ENCODE peak calls at places on chromosomes 3 and 15, in ten cellular contexts. J, F, U, Q, G, A, L, I, C and R are unnamed samples. For H3K4me1, the result is how much of the 10 kb centered on the place peaks cover.

GRCh38 chr3:183038764-183039163 is 58.4 kb upstream of the DCUN1D1 start:
- DNase-seq in J (no peak), A (no peak), U (no peak), I (no peak), F (no peak), L (no peak), C (no peak), G (no peak), Q (no peak), R (no peak)

GRCh38 chr15:82832601-82833209 is 23.3 kb downstream of the WHAMM start:
- DNase-seq in C (peak), I (no peak), G (peak), A (peak), Q (no peak), U (peak), F (peak), J (no peak), L (peak), R (peak)

GRCh38 chr3:193897288-193897687 is 238.7 kb upstream of the HES1 start:
- DNase-seq in U (no peak), A (no peak), J (no peak), C (no peak), Q (no peak), F (no peak), L (no peak), G (no peak), I (no peak), R (no peak)

GRCh38 chr3:60125686-60126085 is 1075.9 kb upstream of the CFAP20DC start:
- DNase-seq in C (no peak), J (no peak), Q (no peak), F (no peak), G (no peak), L (no peak), U (no peak), I (no peak), A (no peak), R (no peak)

GRCh38 chr15:83435782-83436181 is 11.4 kb upstream of the SH3GL3 start:
- DNase-seq in U (peak), F (no peak), G (no peak), C (no peak), I (no peak), L (no peak), Q (no peak), A (no peak), J (no peak), R (peak)

GRCh38 chr15:36960179-36960946 is 140.0 kb downstream of the MEIS2 start:
- DNase-seq in C (peak), F (no peak), G (no peak), J (no peak), A (no peak), Q (no peak), I (no peak), U (no peak), L (no peak), R (no peak)

GRCh38 chr15:66212471-66212870 is 41.1 kb downstream of the MEGF11 start:
- DNase-seq in F (no peak), J (no peak), I (no peak), Q (peak), G (no peak), L (no peak), U (no peak), C (no peak), A (no peak), R (no peak)

GRCh38 chr15:98953000-98953776 is 54.4 kb downstream of the PGPEP1L start:
- DNase-seq in F (peak), A (no peak), L (no peak), J (peak), Q (no peak), U (no peak), G (peak), C (no peak), I (no peak), R (no peak)

GRCh38 chr3:11005686-11006256 is 13.2 kb downstream of the SLC6A1 start:
- DNase-seq in U (peak), A (peak), F (peak), C (no peak), J (no peak), L (no peak), I (no peak), Q (no peak), G (no peak), R (no peak)

GRCh38 chr15:88433046-88433685 is 34.0 kb downstream of the MRPL46 start:
- DNase-seq in A (no peak), Q (no peak), U (no peak), G (no peak), L (no peak), J (no peak), F (no peak), C (no peak), I (no peak), R (no peak)

GRCh38 chr3:195170521-195170920 is 100.4 kb downstream of the XXYLT1 start:
- DNase-seq in C (no peak), Q (no peak), I (no peak), L (no peak), G (no peak), A (no peak), U (no peak), F (no peak), J (no peak), R (no peak)

GRCh38 chr3:118628704-118629341 is 405.8 kb downstream of the IGSF11 start:
- DNase-seq in Q (peak), L (peak), U (peak), A (peak), J (peak), G (no peak), F (peak), C (peak), I (peak), R (peak)

GRCh38 chr3:197003461-197004385 is 25.9 kb downstream of the MELTF start:
- DNase-seq in C (no peak), G (no peak), L (no peak), Q (no peak), U (no peak), F (no peak), A (no peak), I (peak), J (peak), R (peak)

GRCh38 chr3:144237351-144237750 is 265.7 kb downstream of the DIPK2A start:
- DNase-seq in U (no peak), G (no peak), I (no peak), Q (no peak), J (no peak), F (no peak), A (no peak), L (no peak), C (no peak), R (no peak)

GRCh38 chr3:123764642-123765041 is 119.5 kb downstream of the MYLK start:
- DNase-seq in C (no peak), U (no peak), I (no peak), F (no peak), G (no peak), J (no peak), L (no peak), A (no peak), Q (no peak), R (no peak)

GRCh38 chr15:73081321-73081958 is 29.2 kb downstream of the NEO1 start:
- DNase-seq in Q (peak), J (peak), L (peak), A (peak), I (peak), C (peak), F (peak), U (peak), G (peak), R (peak)

GRCh38 chr3:61903931-61904657 is 342.7 kb downstream of the PTPRG start:
- DNase-seq in J (no peak), L (peak), A (peak), U (peak), Q (no peak), G (no peak), F (peak), I (no peak), C (peak), R (no peak)

GRCh38 chr3:142894493-142894892 is 5.6 kb upstream of the PCOLCE2 start:
- DNase-seq in F (no peak), Q (peak), C (no peak), G (peak), J (no peak), L (no peak), I (no peak), U (no peak), A (no peak), R (no peak)

GRCh38 chr3:177860236-177860635 is 663.0 kb upstream of the TBL1XR1 start:
- DNase-seq in I (no peak), L (no peak), A (no peak), Q (no peak), J (no peak), F (no peak), U (no peak), C (no peak), G (no peak), R (no peak)

GRCh38 chr15:47184003-47184404 is 533.3 kb upstream of the SEMA6D start:
- DNase-seq in F (no peak), L (no peak), Q (peak), J (peak), U (peak), A (peak), C (peak), I (peak), G (no peak), R (no peak)

GRCh38 chr15:69983696-69984265 is 113.9 kb downstream of the TLE3 start:
- DNase-seq in U (peak), Q (no peak), A (peak), C (no peak), F (no peak), J (no peak), I (no peak), L (peak), G (peak), R (peak)

GRCh38 chr15:90560229-90560771 is 30.6 kb downstream of the CRTC3 start:
- DNase-seq in C (peak), F (peak), A (peak), G (no peak), Q (peak), I (no peak), L (peak), J (no peak), U (peak), R (no peak)

GRCh38 chr3:142315083-142315482 is 89.7 kb upstream of the GK5 start:
- DNase-seq in I (no peak), L (peak), A (peak), G (no peak), F (peak), C (peak), U (peak), J (peak), Q (no peak), R (peak)

GRCh38 chr15:101723161-101723873 is 956 bp downstream of the TARS3 start:
- DNase-seq in C (peak), F (peak), Q (peak), I (no peak), U (peak), G (no peak), A (no peak), J (no peak), L (peak), R (peak)

GRCh38 chr3:155080692-155081091 is 573 bp downstream of the MME start:
- DNase-seq in U (peak), A (no peak), L (no peak), G (no peak), C (peak), I (no peak), Q (no peak), J (no peak), F (no peak), R (no peak)

GRCh38 chr15:52288051-52288942 is 7.3 kb downstream of the MYO5C start:
- DNase-seq in L (peak), J (peak), I (no peak), A (peak), G (peak), Q (no peak), C (peak), F (peak), U (no peak), R (peak)

GRCh38 chr15:32730677-32731654 is 13.2 kb downstream of the GREM1 start:
- DNase-seq in G (no peak), F (no peak), L (no peak), Q (no peak), C (peak), A (peak), J (peak), U (peak), I (peak), R (peak)

GRCh38 chr15:33960160-33960559 is 8.1 kb upstream of the CHRM5 start:
- DNase-seq in F (no peak), L (no peak), J (no peak), I (no peak), G (no peak), U (no peak), A (no peak), Q (no peak), C (no peak), R (no peak)

GRCh38 chr3:47517937-47518336 is 4.4 kb upstream of the ELP6 start:
- DNase-seq in L (no peak), I (no peak), U (no peak), Q (no peak), F (no peak), A (no peak), J (no peak), G (no peak), C (no peak), R (no peak)

GRCh38 chr3:188687389-188687788 is 484.4 kb upstream of the TPRG1 start:
- DNase-seq in U (peak), I (no peak), L (peak), A (peak), Q (no peak), F (peak), G (peak), J (peak), C (peak), R (peak)

GRCh38 chr3:14768881-14769280 is 49.9 kb upstream of the FGD5 start:
- DNase-seq in I (no peak), J (no peak), G (no peak), C (no peak), U (no peak), F (no peak), Q (no peak), A (no peak), L (no peak), R (no peak)
- H3K4me2 ChIP-seq in I (no peak), J (no peak), G (no peak), C (no peak), U (no peak), F (no peak), Q (no peak), A (no peak), L (no peak), R (no peak)

DNA sequence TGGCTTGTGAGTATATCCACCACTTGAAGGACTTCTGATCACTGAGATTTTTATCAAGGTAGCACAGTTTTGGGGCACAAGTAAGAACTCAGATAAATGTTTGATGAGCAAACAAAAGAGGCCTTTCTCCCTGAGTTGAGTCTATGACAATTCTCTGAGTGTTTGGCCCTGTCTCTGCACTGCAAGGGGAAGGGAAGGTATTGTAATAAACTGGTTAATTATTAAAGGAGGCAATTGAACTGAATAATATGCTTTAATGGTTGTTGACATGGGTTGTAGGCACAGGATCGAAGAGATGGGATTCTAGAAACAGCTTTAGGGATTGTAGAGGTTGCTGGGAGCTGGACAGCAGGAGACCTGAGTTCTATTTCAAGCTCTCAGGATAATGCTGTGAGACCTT is 95.0 kb upstream of the MRPL3 start:
- DNase-seq in L (no peak), J (no peak), G (no peak), A (no peak), I (no peak), Q (no peak), C (no peak), F (no peak), U (no peak), R (no peak)
- H3K27ac ChIP-seq in L (no peak), J (no peak), G (no peak), A (no peak), I (no peak), Q (no peak), C (no peak), F (no peak), U (no peak), R (no peak)

DNA sequence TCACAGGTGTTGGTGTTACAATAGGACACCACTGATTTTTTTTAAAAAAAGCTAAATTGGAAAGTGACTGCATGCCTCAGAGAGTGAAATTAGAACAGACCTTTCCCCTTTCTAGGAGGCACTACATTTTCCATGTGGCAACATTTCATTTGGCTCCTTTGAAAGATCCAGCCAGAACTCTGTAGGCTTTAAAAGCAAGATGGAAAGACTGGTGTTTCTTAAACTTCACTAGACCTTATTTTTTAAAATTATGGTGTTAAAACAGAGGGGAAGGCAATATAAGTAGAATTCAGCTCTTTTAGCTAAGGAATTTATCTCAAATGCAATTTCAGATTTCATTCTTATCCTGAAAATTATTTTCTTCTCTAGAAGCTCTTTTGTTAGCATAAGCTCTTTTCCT is 317.6 kb upstream of the TGFBR2 start:
- DNase-seq in J (no peak), F (no peak), U (no peak), C (no peak), G (no peak), A (no peak), L (no peak), I (no peak), Q (no peak), R (no peak)
- H3K4me1 ChIP-seq in J (under half), F (under half), U (half or more), C (half or more), G (under half), A (half or more), L (under half), I (under half), Q (half or more), R (half or more)

DNA sequence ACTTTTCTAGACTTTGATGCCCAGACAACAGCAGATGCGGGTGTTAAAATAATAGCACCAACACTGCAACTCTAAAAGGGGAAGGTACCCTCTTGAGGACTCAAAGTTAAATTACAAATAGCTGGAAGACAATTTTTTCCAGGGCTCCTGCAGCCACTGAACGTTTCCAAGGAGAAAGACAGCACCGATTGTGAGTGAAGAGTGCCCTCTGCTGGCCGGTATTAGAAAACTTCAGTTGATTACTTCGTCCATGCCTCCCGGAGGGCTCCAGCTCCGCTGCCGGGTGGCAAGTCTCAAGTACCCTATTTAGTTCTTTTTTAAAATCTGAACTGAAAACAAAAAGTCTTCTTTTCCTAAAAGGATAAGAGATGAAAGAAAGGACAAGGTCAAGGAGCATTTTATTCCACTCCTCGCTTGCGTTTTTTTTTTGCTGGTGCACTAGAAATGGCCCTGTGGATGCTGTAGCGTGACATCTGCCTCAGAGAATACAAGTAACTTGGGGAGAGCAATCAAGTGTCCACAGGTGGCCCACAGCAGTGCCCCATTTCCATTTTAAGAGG is 71.5 kb upstream of the SPATA12 start:
- DNase-seq in F (peak), L (peak), J (peak), U (peak), Q (peak), I (peak), C (peak), G (no peak), A (peak), R (peak)
- H3K4me2 ChIP-seq in F (no peak), L (no peak), J (no peak), U (no peak), Q (no peak), I (no peak), C (no peak), G (no peak), A (no peak), R (no peak)

DNA sequence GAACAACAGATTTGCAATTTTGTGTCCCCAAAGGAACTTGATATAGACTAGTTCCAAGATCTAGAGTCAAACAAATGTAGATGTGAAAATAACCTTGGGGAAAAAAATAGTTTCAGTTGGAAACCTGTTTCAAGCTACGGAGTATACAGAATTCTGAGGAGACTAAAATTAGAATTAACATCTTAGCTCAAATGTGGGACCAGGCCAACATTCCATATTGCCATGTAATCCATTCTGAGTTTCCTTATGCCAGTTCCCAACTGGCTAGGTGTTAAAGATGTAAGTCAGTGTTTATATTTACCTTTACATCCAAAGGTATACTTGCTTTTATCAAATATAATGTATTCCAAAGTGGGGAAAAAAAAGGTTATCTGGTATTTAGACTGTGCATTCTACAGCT is 76.3 kb downstream of the UBE3A start:
- DNase-seq in C (no peak), U (peak), G (no peak), J (no peak), F (no peak), I (no peak), L (peak), A (no peak), Q (no peak), R (no peak)
- H3K27ac ChIP-seq in C (no peak), U (no peak), G (no peak), J (no peak), F (no peak), I (no peak), L (no peak), A (no peak), Q (no peak), R (no peak)

GRCh38 chr3:127083778-127084355 is 101.0 kb downstream of the PLXNA1 start:
- DNase-seq in C (no peak), F (no peak), U (no peak), A (no peak), J (no peak), Q (no peak), G (no peak), L (no peak), I (no peak), R (no peak)
- H3K4me1 ChIP-seq in C (under half), F (under half), U (under half), A (under half), J (under half), Q (under half), G (under half), L (under half), I (under half), R (under half)